ENCODE peak calls at places on chromosomes 13 and 19, in five cellular contexts. W is brain microvascular endothelial cell, V is cardiac fibroblast, G is tibial nerve, H is lung. N is an unnamed sample.

GRCh38 chr13:105627270-105627669 is 908.2 kb downstream of the EFNB2 start:
- DNase-seq in W (peak), V (peak), G (no peak), H (no peak), N (peak)

GRCh38 chr19:46967578-46968018 is 52.0 kb upstream of the NPAS1 start:
- DNase-seq in W (no peak), V (no peak), G (no peak), H (no peak), N (no peak)

GRCh38 chr13:41502676-41503075 is 45.3 kb downstream of the RGCC start:
- DNase-seq in W (no peak), V (no peak), G (no peak), H (no peak), N (no peak)

GRCh38 chr19:41606215-41606837 is 20.5 kb downstream of the CEACAM4 start:
- DNase-seq in W (no peak), V (no peak), G (no peak), H (no peak), N (no peak)

GRCh38 chr13:35219021-35219420 is 257.5 kb downstream of the MAB21L1 start:
- DNase-seq in W (no peak), V (no peak), G (no peak), H (no peak), N (no peak)

GRCh38 chr13:112605531-112605990 is 17.6 kb upstream of the TUBGCP3 start:
- DNase-seq in W (no peak), V (no peak), G (no peak), H (no peak), N (no peak)

GRCh38 chr19:1766800-1767352 is 13.6 kb downstream of the ONECUT3 start:
- DNase-seq in W (no peak), V (peak), G (no peak), H (no peak), N (no peak)

GRCh38 chr19:3108775-3109174 is 14.6 kb downstream of the GNA11 start:
- DNase-seq in W (peak), V (peak), G (no peak), H (peak), N (peak)

GRCh38 chr13:37868691-37869505 is 674 bp downstream of the TRPC4 start:
- DNase-seq in W (peak), V (peak), G (no peak), H (no peak), N (peak)

GRCh38 chr13:49683489-49683888 is 7.8 kb downstream of the EBPL start:
- DNase-seq in W (no peak), V (no peak), G (no peak), H (no peak), N (no peak)

GRCh38 chr19:38952395-38953165 is 21.8 kb downstream of the MRPS12 start:
- DNase-seq in W (no peak), V (no peak), G (no peak), H (peak), N (peak)

GRCh38 chr19:38759590-38760003 is 13.7 kb downstream of the LGALS7 start:
- DNase-seq in W (no peak), V (no peak), G (no peak), H (peak), N (no peak)

GRCh38 chr19:15498156-15498858 is 10.0 kb upstream of the CYP4F22 start:
- DNase-seq in W (no peak), V (no peak), G (no peak), H (no peak), N (no peak)

GRCh38 chr19:2207991-2208860 is 27.9 kb downstream of the PLEKHJ1 start:
- DNase-seq in W (peak), V (peak), G (peak), H (no peak), N (peak)

GRCh38 chr19:49814010-49814409 is 918 bp upstream of the FUZ start:
- DNase-seq in W (no peak), V (peak), G (no peak), H (no peak), N (no peak)

GRCh38 chr19:7188682-7189629 is 105.3 kb downstream of the INSR start:
- DNase-seq in W (no peak), V (no peak), G (no peak), H (no peak), N (no peak)

GRCh38 chr13:113777311-113778260 is 18.6 kb downstream of the TMEM255B start:
- DNase-seq in W (no peak), V (no peak), G (no peak), H (no peak), N (peak)

GRCh38 chr19:8233370-8233769 is 24.2 kb downstream of the CERS4 start:
- DNase-seq in W (no peak), V (no peak), G (no peak), H (no peak), N (peak)

GRCh38 chr19:16778796-16779411 is 50.3 kb upstream of the SIN3B start:
- DNase-seq in W (peak), V (peak), G (no peak), H (peak), N (peak)

GRCh38 chr13:98997738-98998641 is 20.1 kb upstream of the DOCK9 start:
- DNase-seq in W (no peak), V (no peak), G (no peak), H (no peak), N (no peak)

GRCh38 chr13:42876270-42876714 is 94.9 kb downstream of the FAM216B start:
- DNase-seq in W (no peak), V (peak), G (no peak), H (no peak), N (no peak)

GRCh38 chr13:29540799-29541198 is 54.7 kb downstream of the SLC7A1 start:
- DNase-seq in W (no peak), V (no peak), G (no peak), H (no peak), N (no peak)

GRCh38 chr13:29546662-29547061 is 48.8 kb downstream of the SLC7A1 start:
- DNase-seq in W (no peak), V (peak), G (no peak), H (no peak), N (no peak)

GRCh38 chr13:29545988-29546387 is 49.5 kb downstream of the SLC7A1 start:
- DNase-seq in W (no peak), V (no peak), G (no peak), H (no peak), N (no peak)

GRCh38 chr13:29541400-29541799 is 54.1 kb downstream of the SLC7A1 start:
- DNase-seq in W (no peak), V (no peak), G (no peak), H (no peak), N (no peak)

DNA sequence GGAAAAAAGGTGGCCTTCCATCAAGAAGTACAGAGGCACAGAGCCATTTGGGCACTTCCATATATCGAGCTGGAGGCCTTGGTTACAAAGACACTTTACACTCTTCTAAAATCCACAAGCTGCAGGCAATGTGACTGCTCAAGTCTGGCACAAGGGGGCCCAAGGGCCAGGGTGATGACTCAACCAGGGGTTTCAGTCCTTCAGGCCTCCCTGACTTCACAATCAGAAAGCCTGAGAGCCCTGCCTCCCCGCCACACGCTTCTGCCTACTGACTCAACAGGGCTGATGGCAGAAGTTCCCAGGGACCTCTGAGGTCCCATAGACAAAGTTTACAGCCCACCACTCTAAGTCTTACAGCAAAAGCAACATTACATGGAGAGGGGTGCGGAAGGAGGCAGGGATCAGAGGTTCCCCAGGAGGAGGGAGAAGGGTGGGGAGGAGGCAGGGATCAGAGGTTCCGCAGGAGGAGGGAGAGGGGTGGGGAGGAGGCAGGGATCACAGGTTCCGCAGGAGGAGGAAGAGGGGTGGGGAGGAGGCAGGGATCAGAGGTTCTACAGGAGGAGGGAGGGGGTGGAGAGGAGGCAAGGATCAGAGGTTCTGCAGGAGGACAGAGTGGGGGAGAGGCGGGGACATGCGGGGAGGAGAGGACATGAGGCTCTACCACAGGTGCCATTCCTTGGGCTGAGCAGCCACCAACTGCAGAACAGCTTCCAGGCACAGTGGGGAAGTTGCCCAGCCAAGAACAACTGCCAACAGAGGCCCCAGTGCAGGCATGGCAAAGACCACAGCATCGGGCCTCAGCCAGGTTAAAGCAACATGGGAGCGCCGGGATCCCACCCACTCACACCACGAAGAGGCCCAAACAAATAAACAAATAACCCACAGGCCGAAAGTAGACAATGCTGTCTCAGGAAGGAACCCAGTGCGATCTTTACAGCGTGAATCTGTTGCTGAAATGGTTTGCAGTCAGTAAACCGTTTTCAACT is 52.0 kb downstream of the SLC7A1 start:
- DNase-seq in W (peak), V (peak), G (no peak), H (no peak), N (peak)
- TF ChIP-seq CTCF in W (peak), V (no peak), G (no peak), H (no peak), N (peak)

GRCh38 chr19:10419200-10419645 is 1.1 kb upstream of the PDE4A start:
- DNase-seq in W (no peak), V (no peak), G (no peak), H (no peak), N (no peak)

GRCh38 chr19:10417598-10418280 is 2.6 kb upstream of the PDE4A start:
- DNase-seq in W (no peak), V (no peak), G (no peak), H (no peak), N (peak)

GRCh38 chr19:10416380-10417257 is 3.7 kb upstream of the PDE4A start:
- DNase-seq in W (peak), V (peak), G (peak), H (peak), N (peak)

GRCh38 chr19:10419646-10420443 is 493 bp upstream of the PDE4A start:
- DNase-seq in W (peak), V (peak), G (no peak), H (no peak), N (peak)

DNA sequence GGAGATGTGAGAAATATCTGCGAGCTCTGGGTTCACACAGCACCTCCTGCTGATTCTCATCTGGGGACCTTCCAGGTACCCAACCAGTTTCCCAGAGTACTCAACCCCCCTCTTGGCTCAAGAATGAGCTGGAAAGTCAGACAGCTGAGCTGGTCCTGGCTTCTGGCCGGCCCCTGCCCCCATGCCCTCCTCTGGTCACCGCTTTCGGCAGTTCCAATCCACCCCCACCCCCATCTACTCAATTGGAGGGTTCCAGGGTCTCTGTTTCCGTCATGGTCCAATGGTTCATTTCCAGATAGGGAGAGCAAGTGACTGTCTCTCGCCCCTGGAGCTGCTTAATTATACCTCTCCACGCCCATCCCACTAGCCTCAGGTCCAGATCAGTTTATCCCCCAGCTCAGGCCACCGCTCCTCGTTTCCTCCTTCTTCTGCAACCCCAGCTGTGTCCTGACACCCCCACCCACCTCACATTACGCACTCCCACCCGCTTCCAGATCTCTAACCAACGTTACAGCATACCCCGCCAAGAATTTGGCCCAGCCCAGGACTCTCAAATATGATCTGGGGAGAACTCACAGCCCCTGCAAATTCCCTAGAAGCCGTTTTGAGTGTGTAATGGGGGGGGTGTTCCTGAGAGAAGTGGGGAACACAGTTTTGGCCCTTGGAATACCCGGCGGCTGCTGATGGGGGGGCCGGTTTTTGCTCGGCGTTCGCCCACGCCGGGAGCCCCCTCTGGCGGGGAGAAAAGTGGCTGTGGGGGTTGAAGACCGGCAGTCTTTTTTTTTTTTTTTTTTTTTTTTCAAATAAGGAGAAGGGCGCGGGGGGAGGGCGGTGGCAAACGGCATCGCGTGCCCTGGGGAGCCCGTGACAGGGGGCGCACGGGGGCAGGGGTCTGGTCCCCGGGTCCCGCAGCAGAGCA is 1.8 kb upstream of the PDE4A start:
- DNase-seq in W (no peak), V (no peak), G (no peak), H (no peak), N (peak)
- TF ChIP-seq CTCF in W (peak), V (no peak), G (no peak), H (no peak), N (peak)

GRCh38 chr19:40503300-40503699 is 36.5 kb downstream of the SPTBN4 start:
- DNase-seq in W (no peak), V (no peak), G (no peak), H (no peak), N (no peak)

GRCh38 chr19:40502081-40502480 is 35.3 kb downstream of the SPTBN4 start:
- DNase-seq in W (no peak), V (no peak), G (no peak), H (no peak), N (no peak)

GRCh38 chr19:40499320-40499719 is 32.5 kb downstream of the SPTBN4 start:
- DNase-seq in W (no peak), V (no peak), G (no peak), H (no peak), N (no peak)

GRCh38 chr19:40501599-40501998 is 34.8 kb downstream of the SPTBN4 start:
- DNase-seq in W (no peak), V (no peak), G (no peak), H (no peak), N (no peak)

DNA sequence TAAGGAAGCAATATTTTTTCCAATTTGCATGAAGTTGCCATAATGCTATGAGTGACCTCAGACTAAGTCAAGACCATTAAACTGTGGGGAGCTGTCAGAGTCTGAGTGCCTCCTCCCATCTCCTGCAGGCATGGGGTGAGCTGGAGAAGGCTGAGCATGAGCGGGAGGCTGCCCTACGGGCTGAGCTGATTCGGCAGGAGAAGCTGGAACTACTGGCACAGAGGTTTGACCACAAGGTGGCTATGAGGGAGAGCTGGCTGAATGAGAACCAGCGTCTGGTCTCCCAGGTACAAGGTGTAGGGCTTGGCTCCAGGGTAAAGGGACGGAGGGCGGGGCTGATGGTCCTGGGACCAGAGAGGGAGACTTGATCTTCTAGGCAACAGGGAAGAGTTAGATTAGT is 35.8 kb downstream of the SPTBN4 start:
- DNase-seq in W (no peak), V (no peak), G (no peak), H (no peak), N (peak)
- TF ChIP-seq CTCF in W (peak), V (peak), G (no peak), H (no peak), N (peak)

DNA sequence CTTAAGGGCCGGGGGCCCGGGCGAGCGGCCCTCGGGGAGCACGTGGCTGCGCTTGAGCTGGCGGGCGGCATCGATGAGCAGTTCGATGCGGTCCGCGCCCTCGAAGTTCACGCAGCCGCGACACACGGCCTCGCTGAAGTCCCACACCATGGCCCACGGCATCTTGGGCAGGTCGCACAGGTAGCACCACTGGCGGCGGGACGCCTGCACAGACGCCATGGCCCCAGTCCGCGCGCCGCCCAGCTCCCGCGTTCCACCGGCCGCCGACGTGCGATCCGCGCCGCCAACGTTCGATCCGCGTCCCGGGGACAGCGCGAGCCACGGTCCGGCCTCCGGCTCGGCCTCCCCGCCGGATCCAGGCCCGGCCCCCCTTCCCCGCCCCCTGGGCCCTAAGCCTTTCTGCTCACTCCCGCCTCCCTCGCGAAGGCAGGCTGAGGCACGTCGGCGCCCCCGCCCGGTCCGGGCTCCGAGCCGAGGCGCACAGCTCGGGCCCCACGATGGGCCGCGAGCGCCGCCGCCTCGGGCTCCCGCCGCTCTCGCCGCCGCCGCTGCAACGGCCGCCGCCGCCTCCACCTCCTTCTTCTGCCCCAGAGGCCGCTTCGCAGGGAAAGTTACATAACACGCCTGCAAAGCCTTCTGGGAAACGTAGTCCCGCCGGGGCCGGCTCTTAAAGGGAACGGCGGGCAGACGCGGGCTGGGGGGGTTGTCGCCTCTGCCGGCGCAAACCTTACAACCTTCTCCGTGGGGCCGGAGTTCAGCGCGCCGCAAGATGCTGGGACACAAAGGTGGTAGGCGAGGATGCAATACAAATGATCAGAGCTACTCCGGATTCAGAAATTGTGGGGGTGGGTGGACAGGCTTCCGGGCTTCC is at the start of gene IRF2BP1:
- DNase-seq in W (peak), V (peak), G (peak), H (peak), N (peak)
- TF ChIP-seq CTCF in W (no peak), V (no peak), G (peak), H (peak), N (no peak)

GRCh38 chr13:44438234-44438579 is 64.6 kb downstream of the SERP2 start:
- DNase-seq in W (no peak), V (no peak), G (no peak), H (no peak), N (no peak)
- TF ChIP-seq CTCF in W (no peak), V (peak), G (no peak), H (no peak), N (no peak)

DNA sequence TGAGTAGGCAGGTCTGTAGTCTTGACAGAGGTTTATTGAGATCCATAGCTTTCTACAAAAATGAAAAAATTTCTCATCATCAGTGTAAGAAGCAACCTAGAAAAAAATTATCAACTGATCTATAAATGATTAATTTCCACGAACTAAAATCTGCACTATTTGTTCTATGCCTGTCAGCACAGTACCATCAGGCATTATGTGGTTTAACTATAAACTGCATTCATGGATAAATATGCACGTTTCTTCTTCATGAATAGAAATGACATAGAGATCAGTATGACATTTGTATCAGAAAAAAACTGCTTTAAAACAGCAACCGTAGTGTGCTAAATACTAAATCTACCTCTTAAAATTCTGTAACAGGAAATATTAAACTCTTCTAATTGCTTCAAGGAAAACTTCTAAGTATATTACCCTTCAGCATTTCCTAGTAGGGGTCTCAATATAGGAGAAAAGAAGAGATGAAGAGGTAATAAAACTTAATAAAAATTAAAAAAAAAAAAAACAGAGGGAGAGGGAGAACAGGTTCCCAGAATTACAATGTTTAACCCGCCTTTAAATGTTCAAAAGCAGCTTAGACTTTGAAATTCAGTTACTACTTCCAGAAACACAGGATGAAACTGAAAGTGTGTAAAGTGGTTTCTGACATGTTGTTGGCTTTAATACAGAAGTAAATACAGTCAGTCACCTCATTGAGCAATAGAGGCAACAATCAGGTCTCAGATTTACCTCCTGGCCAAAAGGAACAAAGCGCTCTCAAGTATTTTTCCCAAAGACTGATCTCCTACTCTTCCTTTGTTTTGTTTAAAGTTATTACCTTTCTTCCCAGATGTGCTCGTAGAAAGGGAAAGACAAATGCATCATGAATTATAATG is 144.4 kb downstream of the DIAPH3 start:
- DNase-seq in W (no peak), V (peak), G (no peak), H (no peak), N (peak)
- TF ChIP-seq CTCF in W (no peak), V (no peak), G (no peak), H (no peak), N (no peak)

N was measured in choroid plexus epithelial cell.